ENCODE peak calls at places on chromosomes 7 and 10, in seven cellular contexts. T, E, A, Y, K, C and M are unnamed samples. For H3K9me3, the result is how much of the 10 kb centered on the place peaks cover.

GRCh38 chr10:70584366-70584765 is 18.2 kb downstream of the PRF1 start:
- DNase-seq in T (no peak), E (no peak), A (no peak), Y (no peak), K (no peak), C (no peak), M (no peak)

GRCh38 chr7:15358112-15358511 is 203.7 kb downstream of the AGMO start:
- DNase-seq in T (no peak), E (no peak), A (no peak), Y (no peak), K (no peak), C (no peak), M (no peak)

GRCh38 chr10:34282186-34282585 is 532.9 kb downstream of the PARD3 start:
- DNase-seq in T (no peak), E (no peak), A (no peak), Y (no peak), K (no peak), C (no peak), M (no peak)

GRCh38 chr10:132061030-132061429 is 4.7 kb upstream of the JAKMIP3 start:
- DNase-seq in T (no peak), E (no peak), A (no peak), Y (no peak), K (no peak), C (no peak), M (no peak)

GRCh38 chr10:54124209-54124890 is 676.7 kb downstream of the PCDH15 start:
- DNase-seq in T (no peak), E (no peak), A (no peak), Y (no peak), K (no peak), C (no peak), M (no peak)

GRCh38 chr10:43244783-43245182 is 22.1 kb downstream of the RASGEF1A start:
- DNase-seq in T (no peak), E (no peak), A (no peak), Y (no peak), K (no peak), C (no peak), M (no peak)

GRCh38 chr7:22866965-22867364 is 44.3 kb upstream of the TOMM7 start:
- DNase-seq in T (no peak), E (no peak), A (no peak), Y (no peak), K (no peak), C (no peak), M (no peak)

GRCh38 chr10:17780727-17781126 is 28.4 kb upstream of the MRC1 start:
- DNase-seq in T (no peak), E (no peak), A (no peak), Y (no peak), K (no peak), C (no peak), M (no peak)

GRCh38 chr10:4234661-4235060 is 449.7 kb upstream of the KLF6 start:
- DNase-seq in T (peak), E (no peak), A (no peak), Y (no peak), K (no peak), C (no peak), M (no peak)

GRCh38 chr7:48455363-48455762 is 284.1 kb downstream of the ABCA13 start:
- DNase-seq in T (no peak), E (no peak), A (no peak), Y (no peak), K (no peak), C (peak), M (no peak)

GRCh38 chr10:106728232-106728631 is 436.3 kb downstream of the SORCS1 start:
- DNase-seq in T (no peak), E (no peak), A (no peak), Y (no peak), K (no peak), C (no peak), M (no peak)

GRCh38 chr10:114611617-114612016 is 46.5 kb downstream of the ABLIM1 start:
- DNase-seq in T (no peak), E (no peak), A (no peak), Y (no peak), K (no peak), C (no peak), M (no peak)

GRCh38 chr7:18552311-18552916 is 56.9 kb downstream of the HDAC9 start:
- DNase-seq in T (no peak), E (no peak), A (no peak), Y (no peak), K (no peak), C (no peak), M (no peak)

GRCh38 chr10:70803768-70804423 is 11.9 kb upstream of the SGPL1 start:
- DNase-seq in T (no peak), E (no peak), A (no peak), Y (no peak), K (no peak), C (no peak), M (no peak)

GRCh38 chr7:24283900-24284698 is at the start of gene NPY:
- DNase-seq in T (no peak), E (no peak), A (no peak), Y (peak), K (no peak), C (peak), M (no peak)

GRCh38 chr7:142413280-142414000 is 155.6 kb upstream of the PRSS58 start:
- DNase-seq in T (no peak), E (no peak), A (no peak), Y (no peak), K (no peak), C (no peak), M (no peak)

GRCh38 chr7:154869436-154869835 is 133.5 kb downstream of the PAXIP1 start:
- DNase-seq in T (no peak), E (no peak), A (no peak), Y (peak), K (no peak), C (no peak), M (no peak)
- H3K4me3 ChIP-seq in T (no peak), E (no peak), A (no peak), Y (no peak), K (no peak), C (no peak), M (no peak)

DNA sequence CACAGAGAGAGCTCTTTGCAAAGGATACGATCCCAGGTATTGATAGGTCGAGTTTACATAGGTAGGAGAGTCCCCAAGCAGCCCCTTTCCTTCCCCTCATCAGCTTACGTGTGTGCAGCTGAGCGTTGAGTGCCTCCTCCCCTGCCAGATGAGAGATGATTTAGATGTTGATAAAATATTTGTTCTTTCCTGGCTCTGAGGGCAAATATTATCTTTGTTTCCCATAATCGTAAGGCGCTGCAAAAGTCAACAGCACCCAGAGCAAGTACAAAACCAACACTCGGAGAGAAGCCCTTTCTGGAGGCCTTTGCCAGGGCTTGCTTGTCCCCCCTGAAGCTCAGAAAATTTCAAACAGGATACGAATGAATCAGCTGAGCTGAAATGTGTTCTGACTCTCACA is 683.1 kb downstream of the LRMDA start:
- DNase-seq in T (no peak), E (no peak), A (no peak), Y (no peak), K (no peak), C (no peak), M (no peak)
- H3K27ac ChIP-seq in T (no peak), E (no peak), A (no peak), Y (no peak), K (no peak), C (peak), M (no peak)

GRCh38 chr7:118094044-118094443 is 89.9 kb upstream of the LSM8 start:
- DNase-seq in T (no peak), E (no peak), A (no peak), Y (no peak), K (no peak), C (no peak), M (no peak)
- H3K9me3 ChIP-seq in T (under half), E (under half), A (under half), Y (under half), K (under half), C (under half), M (under half)

GRCh38 chr7:1122832-1123501 is 35.1 kb downstream of the GPER1 start:
- DNase-seq in T (no peak), E (no peak), A (no peak), Y (peak), K (peak), C (peak), M (no peak)
- H3K4me3 ChIP-seq in T (no peak), E (no peak), A (no peak), Y (no peak), K (peak), C (peak), M (peak)

DNA sequence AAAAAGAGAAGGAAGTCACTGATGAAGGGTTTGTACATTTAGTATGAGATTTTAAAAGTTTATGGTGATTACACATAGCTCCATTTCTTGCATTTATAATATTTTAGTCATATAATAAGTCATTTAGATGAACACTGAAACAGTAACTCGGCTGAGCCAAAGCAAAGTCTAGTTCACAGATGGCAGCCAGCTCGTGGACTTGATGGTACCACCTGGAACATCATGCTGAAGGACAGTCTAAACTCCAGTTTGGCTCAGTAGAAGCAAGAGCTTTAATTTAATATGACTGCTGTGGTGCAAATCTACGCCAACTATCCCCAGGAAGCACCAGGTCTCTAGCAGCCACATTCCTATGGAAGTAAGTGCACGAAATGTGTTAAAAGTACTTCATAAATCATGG is 16.4 kb downstream of the SRI start:
- DNase-seq in T (no peak), E (no peak), A (no peak), Y (no peak), K (no peak), C (no peak), M (no peak)
- H3K27ac ChIP-seq in T (no peak), E (no peak), A (no peak), Y (no peak), K (no peak), C (no peak), M (no peak)

GRCh38 chr7:157822688-157823031 is 485.9 kb downstream of the DNAJB6 start:
- DNase-seq in T (no peak), E (no peak), A (no peak), Y (no peak), K (no peak), C (no peak), M (no peak)
- H3K9me3 ChIP-seq in T (under half), E (half or more), A (under half), Y (under half), K (under half), C (under half), M (under half)

GRCh38 chr10:73763343-73763742 is 18.5 kb upstream of the CHCHD1 start:
- DNase-seq in T (peak), E (no peak), A (no peak), Y (no peak), K (no peak), C (no peak), M (no peak)
- H3K4me3 ChIP-seq in T (no peak), E (no peak), A (no peak), Y (no peak), K (no peak), C (no peak), M (no peak)

GRCh38 chr7:111308691-111309090 is 217.8 kb downstream of the LRRN3 start:
- DNase-seq in T (no peak), E (no peak), A (no peak), Y (no peak), K (no peak), C (no peak), M (no peak)
- H3K27ac ChIP-seq in T (no peak), E (no peak), A (no peak), Y (no peak), K (no peak), C (no peak), M (no peak)

GRCh38 chr7:54690059-54690443 is 69.0 kb downstream of the SEC61G start:
- DNase-seq in T (no peak), E (no peak), A (no peak), Y (no peak), K (no peak), C (no peak), M (no peak)

GRCh38 chr7:54690892-54691291 is 68.1 kb downstream of the SEC61G start:
- DNase-seq in T (no peak), E (no peak), A (no peak), Y (no peak), K (no peak), C (no peak), M (no peak)

GRCh38 chr7:54689394-54690058 is 69.5 kb downstream of the SEC61G start:
- DNase-seq in T (no peak), E (no peak), A (no peak), Y (no peak), K (no peak), C (no peak), M (no peak)

GRCh38 chr7:54687518-54688212 is 71.3 kb downstream of the SEC61G start:
- DNase-seq in T (no peak), E (no peak), A (peak), Y (no peak), K (no peak), C (no peak), M (no peak)
- H3K9me3 ChIP-seq in T (under half), E (under half), A (under half), Y (under half), K (under half), C (under half), M (under half)